ENCODE peak calls at places on chromosomes 4 and X, in six cellular contexts. S, I, B, W, D and Q are unnamed samples.

GRCh38 chr4:178556796-178557195 is 1114.6 kb upstream of the AGA start:
- DNase-seq in S (no peak), I (no peak), B (no peak), W (no peak), D (no peak), Q (no peak)

GRCh38 chr4:127698789-127699200 is 31.4 kb upstream of the SLC25A31 start:
- DNase-seq in S (no peak), I (no peak), B (peak), W (peak), D (no peak), Q (no peak)

GRCh38 chrX:80808160-80808735 is 1.4 kb downstream of the BRWD3 start:
- DNase-seq in S (peak), I (peak), B (peak), W (peak), D (peak), Q (peak)

GRCh38 chrX:21800344-21800770 is 39.1 kb upstream of the MBTPS2 start:
- DNase-seq in S (no peak), I (no peak), B (peak), W (peak), D (no peak), Q (no peak)

GRCh38 chrX:9195199-9195880 is 161.4 kb upstream of the FAM9B start:
- DNase-seq in S (no peak), I (no peak), B (no peak), W (no peak), D (no peak), Q (no peak)

GRCh38 chr4:2817701-2818350 is 24.9 kb downstream of the SH3BP2 start:
- DNase-seq in S (no peak), I (no peak), B (no peak), W (no peak), D (no peak), Q (no peak)

GRCh38 chr4:36088542-36088941 is 155.8 kb downstream of the ARAP2 start:
- DNase-seq in S (no peak), I (no peak), B (no peak), W (no peak), D (no peak), Q (no peak)

GRCh38 chr4:16225139-16225538 is 1.1 kb downstream of the TAPT1 start:
- DNase-seq in S (no peak), I (no peak), B (peak), W (peak), D (no peak), Q (no peak)

GRCh38 chrX:18353931-18354368 is 538 bp downstream of the SCML2 start:
- DNase-seq in S (peak), I (no peak), B (no peak), W (no peak), D (peak), Q (no peak)

GRCh38 chr4:181822005-181822375 is 421.2 kb upstream of the TENM3 start:
- DNase-seq in S (no peak), I (no peak), B (peak), W (no peak), D (no peak), Q (no peak)

GRCh38 chr4:6172927-6173200 is 27.5 kb downstream of the JAKMIP1 start:
- DNase-seq in S (no peak), I (no peak), B (no peak), W (no peak), D (no peak), Q (no peak)

GRCh38 chr4:749771-750666 is 44.4 kb downstream of the PCGF3 start:
- DNase-seq in S (no peak), I (no peak), B (peak), W (peak), D (no peak), Q (no peak)

GRCh38 chr4:169225812-169226211 is 44.9 kb downstream of the SH3RF1 start:
- DNase-seq in S (no peak), I (no peak), B (no peak), W (no peak), D (no peak), Q (no peak)

GRCh38 chr4:161252520-161253141 is 911.2 kb downstream of the FSTL5 start:
- DNase-seq in S (no peak), I (no peak), B (peak), W (no peak), D (no peak), Q (no peak)

GRCh38 chr4:180827193-180827592 is 1416.0 kb upstream of the TENM3 start:
- DNase-seq in S (no peak), I (no peak), B (peak), W (no peak), D (no peak), Q (no peak)

GRCh38 chr4:175419120-175419774 is 392.8 kb downstream of the GPM6A start:
- DNase-seq in S (no peak), I (no peak), B (peak), W (peak), D (no peak), Q (no peak)

GRCh38 chr4:121726642-121727268 is 30.0 kb upstream of the ANXA5 start:
- DNase-seq in S (no peak), I (no peak), B (peak), W (peak), D (peak), Q (no peak)

GRCh38 chrX:115562492-115562872 is 1.5 kb downstream of the PLS3 start:
- DNase-seq in S (no peak), I (no peak), B (peak), W (peak), D (no peak), Q (no peak)

GRCh38 chr4:18686338-18687039 is 664.9 kb upstream of the LCORL start:
- DNase-seq in S (no peak), I (no peak), B (peak), W (no peak), D (no peak), Q (no peak)

GRCh38 chrX:31706456-31706855 is 634.6 kb upstream of the FTHL17 start:
- DNase-seq in S (no peak), I (no peak), B (peak), W (no peak), D (no peak), Q (no peak)

GRCh38 chr4:148946271-148946670 is 504.1 kb upstream of the NR3C2 start:
- DNase-seq in S (no peak), I (no peak), B (no peak), W (no peak), D (no peak), Q (no peak)

GRCh38 chr4:100913685-100914084 is 395.9 kb upstream of the EMCN start:
- DNase-seq in S (no peak), I (no peak), B (no peak), W (no peak), D (no peak), Q (no peak)

GRCh38 chr4:2367626-2368025 is 50.8 kb downstream of the ZFYVE28 start:
- DNase-seq in S (no peak), I (no peak), B (no peak), W (no peak), D (no peak), Q (no peak)

GRCh38 chrX:26511621-26512363 is 295.8 kb downstream of the MAGEB5 start:
- DNase-seq in S (no peak), I (no peak), B (no peak), W (no peak), D (no peak), Q (no peak)

GRCh38 chrX:102950908-102951866 is 14.1 kb downstream of the RAB40AL start:
- DNase-seq in S (peak), I (no peak), B (peak), W (peak), D (peak), Q (peak)

GRCh38 chrX:121876316-121876715 is 828.9 kb downstream of the GLUD2 start:
- DNase-seq in S (no peak), I (no peak), B (peak), W (peak), D (no peak), Q (no peak)

GRCh38 chr4:102935716-102936115 is 66.9 kb downstream of the CISD2 start:
- DNase-seq in S (no peak), I (no peak), B (no peak), W (no peak), D (no peak), Q (no peak)

GRCh38 chr4:184666670-184667069 is 17.1 kb downstream of the PRIMPOL start:
- DNase-seq in S (no peak), I (no peak), B (no peak), W (no peak), D (no peak), Q (no peak)

GRCh38 chrX:16547644-16548043 is 102.3 kb upstream of the S100G start:
- DNase-seq in S (no peak), I (no peak), B (no peak), W (no peak), D (no peak), Q (no peak)

GRCh38 chr4:24642941-24643628 is 58.7 kb upstream of the DHX15 start:
- DNase-seq in S (no peak), I (no peak), B (peak), W (no peak), D (no peak), Q (no peak)

GRCh38 chr4:158016511-158016910 is 156.3 kb downstream of the GASK1B start:
- DNase-seq in S (no peak), I (no peak), B (peak), W (peak), D (no peak), Q (no peak)

GRCh38 chr4:148444296-148445070 is 2.3 kb upstream of the NR3C2 start:
- DNase-seq in S (peak), I (peak), B (peak), W (no peak), D (peak), Q (no peak)

GRCh38 chr4:122958505-122958904 is 36.1 kb upstream of the NUDT6 start:
- DNase-seq in S (no peak), I (no peak), B (no peak), W (no peak), D (no peak), Q (no peak)

GRCh38 chrX:17748684-17749083 is 11.4 kb downstream of the SCML1 start:
- DNase-seq in S (no peak), I (no peak), B (no peak), W (no peak), D (no peak), Q (no peak)

GRCh38 chrX:21004835-21005234 is 369.4 kb upstream of the CNKSR2 start:
- DNase-seq in S (no peak), I (no peak), B (peak), W (no peak), D (no peak), Q (no peak)